ENCODE peak calls at places on chromosomes 13 and 19, in nine cellular contexts. W is non-pigmented ciliary epithelial cell; C is upper lobe of right lung; V is stimulated activated CD4-positive, alpha-beta T cell treated with anti-CD3 and anti-CD28 coated beads, Interleukin-2, amount 100 ng/mL, for 48 hours; O is stimulated activated CD8-positive, alpha-beta memory T cell treated with anti-CD3 and anti-CD28 coated beads, Interleukin-4, amount 100 ng/mL, for 24 hours; H is posterior vena cava; U is Daoy; J is transverse colon; E is ELF-1. F is an unnamed sample.
A peak's percentile ranks its signal among the peaks of the same experiment; 100 is the strongest.

GRCh38 chr19:55440411-55441105 is 2.5 kb downstream of the SHISA7 start:
- DNase-seq in W (no peak), C (no peak), V (no peak), O (no peak), H (no peak), U (peak; percentile 72), J (no peak), E (peak; percentile 84), F (peak; percentile 47)

GRCh38 chr13:70016116-70016515 is 91.5 kb upstream of the ATXN8OS start:
- DNase-seq in W (no peak), C (no peak), V (no peak), O (no peak), H (no peak), U (no peak), J (no peak), E (no peak), F (no peak)

GRCh38 chr19:11168568-11168967 is 13.0 kb upstream of the SPC24 start:
- DNase-seq in W (peak; percentile 85), C (no peak), V (no peak), O (no peak), H (no peak), U (peak; percentile 92), J (no peak), E (no peak), F (no peak)

GRCh38 chr19:10928563-10929401 is at the start of the genes TIMM29 and YIPF2:
- DNase-seq in W (peak; percentile 93), C (peak; percentile 98), V (peak; percentile 95), O (peak; percentile 91), H (peak; percentile 99), U (peak; percentile 98), J (peak; percentile 98), E (peak; percentile 98), F (peak; percentile 95)

GRCh38 chr19:10766681-10767201 is 48.9 kb downstream of the DNM2 start:
- DNase-seq in W (no peak), C (no peak), V (no peak), O (no peak), H (no peak), U (no peak), J (no peak), E (no peak), F (no peak)

GRCh38 chr13:51255556-51255955 is 33.4 kb downstream of the FAM124A start:
- DNase-seq in W (no peak), C (no peak), V (no peak), O (no peak), H (no peak), U (no peak), J (no peak), E (no peak), F (no peak)

GRCh38 chr19:35736913-35737886 is 5.1 kb downstream of the IGFLR1 start:
- DNase-seq in W (no peak), C (no peak), V (no peak), O (no peak), H (no peak), U (no peak), J (no peak), E (no peak), F (peak; percentile 39)

GRCh38 chr19:43552616-43553015 is 19.6 kb downstream of the ZNF575 start:
- DNase-seq in W (no peak), C (no peak), V (no peak), O (no peak), H (no peak), U (no peak), J (no peak), E (no peak), F (no peak)

GRCh38 chr19:12777217-12778019 is 2.1 kb upstream of the HOOK2 start:
- DNase-seq in W (no peak), C (peak; percentile 93), V (peak; percentile 84), O (peak; percentile 76), H (peak; percentile 95), U (peak; percentile 83), J (peak; percentile 87), E (peak; percentile 84), F (peak; percentile 93)

GRCh38 chr19:2016041-2016807 is 710 bp upstream of the BTBD2 start:
- DNase-seq in W (no peak), C (no peak), V (peak; percentile 45), O (peak; percentile 31), H (peak; percentile 87), U (peak; percentile 76), J (peak; percentile 84), E (peak; percentile 44), F (peak; percentile 69)

GRCh38 chr19:18790566-18791314 is at the start of gene COMP:
- DNase-seq in W (no peak), C (no peak), V (no peak), O (no peak), H (no peak), U (no peak), J (no peak), E (no peak), F (no peak)

GRCh38 chr13:105213512-105213911 is 1322.0 kb downstream of the EFNB2 start:
- DNase-seq in W (no peak), C (no peak), V (no peak), O (no peak), H (no peak), U (no peak), J (no peak), E (no peak), F (no peak)

GRCh38 chr13:99821741-99822140 is 149.8 kb downstream of the ZIC5 start:
- DNase-seq in W (no peak), C (no peak), V (no peak), O (no peak), H (no peak), U (peak; percentile 22), J (no peak), E (no peak), F (no peak)

GRCh38 chr19:12790628-12791344 is 500 bp upstream of the JUNB start:
- DNase-seq in W (no peak), C (no peak), V (no peak), O (no peak), H (no peak), U (no peak), J (no peak), E (no peak), F (peak; percentile 37)

GRCh38 chr19:46118136-46118535 is 6.4 kb downstream of the IGFL3 start:
- DNase-seq in W (no peak), C (no peak), V (no peak), O (no peak), H (no peak), U (no peak), J (no peak), E (no peak), F (no peak)

GRCh38 chr13:98856983-98857382 is 104.5 kb upstream of the SLC15A1 start:
- DNase-seq in W (no peak), C (no peak), V (no peak), O (no peak), H (no peak), U (no peak), J (peak; percentile 62), E (no peak), F (no peak)

GRCh38 chr19:52028780-52029123 is 573 bp upstream of the ZNF614 start:
- DNase-seq in W (no peak), C (no peak), V (no peak), O (no peak), H (no peak), U (no peak), J (no peak), E (no peak), F (no peak)

GRCh38 chr19:44607049-44607448 is 6.3 kb upstream of the IGSF23 start:
- DNase-seq in W (no peak), C (no peak), V (no peak), O (no peak), H (no peak), U (peak; percentile 25), J (no peak), E (no peak), F (no peak)

GRCh38 chr19:43624933-43625332 is 5.5 kb upstream of the ZNF428 start:
- DNase-seq in W (no peak), C (peak; percentile 83), V (peak; percentile 82), O (peak; percentile 74), H (no peak), U (no peak), J (peak; percentile 82), E (peak; percentile 90), F (peak; percentile 90)

GRCh38 chr13:98202026-98202425 is 25.0 kb upstream of the RNF113B start:
- DNase-seq in W (no peak), C (no peak), V (no peak), O (no peak), H (no peak), U (no peak), J (peak; percentile 36), E (peak; percentile 88), F (no peak)

GRCh38 chr13:41501281-41501680 is 43.9 kb downstream of the RGCC start:
- DNase-seq in W (no peak), C (no peak), V (no peak), O (no peak), H (no peak), U (no peak), J (no peak), E (no peak), F (no peak)

GRCh38 chr19:17752865-17753639 is 1.8 kb downstream of the FCHO1 start:
- DNase-seq in W (no peak), C (no peak), V (no peak), O (no peak), H (no peak), U (no peak), J (no peak), E (no peak), F (no peak)

GRCh38 chr13:59633290-59633689 is 530.4 kb downstream of the DIAPH3 start:
- DNase-seq in W (no peak), C (no peak), V (no peak), O (no peak), H (no peak), U (no peak), J (no peak), E (no peak), F (no peak)

GRCh38 chr13:64154514-64154913 is 2738.9 kb upstream of the PCDH20 start:
- DNase-seq in W (no peak), C (no peak), V (no peak), O (no peak), H (no peak), U (no peak), J (no peak), E (no peak), F (no peak)

GRCh38 chr19:58277197-58277596 is 1.6 kb upstream of the ZNF8 start:
- DNase-seq in W (no peak), C (no peak), V (no peak), O (no peak), H (peak; percentile 11), U (no peak), J (no peak), E (no peak), F (no peak)

GRCh38 chr13:33310245-33311038 is 24.9 kb upstream of the STARD13 start:
- DNase-seq in W (no peak), C (no peak), V (no peak), O (no peak), H (no peak), U (no peak), J (no peak), E (no peak), F (no peak)

GRCh38 chr13:79775830-79776229 is 294.9 kb downstream of the NDFIP2 start:
- DNase-seq in W (peak; percentile 58), C (no peak), V (no peak), O (no peak), H (no peak), U (peak; percentile 56), J (peak; percentile 36), E (peak; percentile 46), F (no peak)